ENCODE peak calls at places on chromosomes 12 and 14, in six cellular contexts. E is heart left ventricle, S is A549, R is adrenal gland, A is stomach, G is body of pancreas. C is an unnamed sample.

GRCh38 chr12:50676761-50677160 is 87.1 kb upstream of the ATF1 start:
- DNase-seq in S (no peak), E (no peak), R (no peak), G (no peak), A (no peak), C (no peak)

GRCh38 chr14:52313493-52313881 is 625 bp upstream of the PTGER2 start:
- DNase-seq in R (no peak), A (no peak), G (no peak), E (no peak), S (no peak), C (no peak)

GRCh38 chr12:131959137-131959536 is 9.4 kb downstream of the EP400 start:
- DNase-seq in E (no peak), R (no peak), G (no peak), A (no peak), S (no peak), C (no peak)

GRCh38 chr12:91923864-91924263 is 221.8 kb downstream of the BTG1 start:
- DNase-seq in E (no peak), G (no peak), R (no peak), S (no peak), A (no peak), C (no peak)

GRCh38 chr12:24838531-24838950 is 110.4 kb downstream of the BCAT1 start:
- DNase-seq in G (no peak), A (no peak), E (no peak), R (peak), S (no peak), C (no peak)

GRCh38 chr14:21526672-21527319 is 650 bp upstream of the SALL2 start:
- DNase-seq in G (no peak), A (no peak), S (no peak), R (no peak), E (no peak), C (no peak)

GRCh38 chr14:92609955-92610354 is 96.4 kb downstream of the RIN3 start:
- DNase-seq in A (no peak), R (no peak), E (no peak), S (no peak), G (no peak), C (no peak)

GRCh38 chr12:70393787-70394519 is 27.9 kb downstream of the KCNMB4 start:
- DNase-seq in E (no peak), A (no peak), G (no peak), R (no peak), S (no peak), C (peak)

GRCh38 chr14:65813760-65814387 is 401.3 kb downstream of the FUT8 start:
- DNase-seq in A (no peak), G (no peak), E (no peak), S (no peak), R (no peak), C (no peak)

GRCh38 chr12:9221476-9221875 is 13.3 kb upstream of the PZP start:
- DNase-seq in R (no peak), A (no peak), S (no peak), E (no peak), G (no peak), C (no peak)

GRCh38 chr14:56268653-56269052 is 150.4 kb downstream of the PELI2 start:
- DNase-seq in R (no peak), S (no peak), G (no peak), E (no peak), A (no peak), C (no peak)

GRCh38 chr14:54135804-54136280 is 179.2 kb upstream of the BMP4 start:
- DNase-seq in S (no peak), G (no peak), E (no peak), A (no peak), R (no peak), C (no peak)

GRCh38 chr12:106074706-106075392 is 63.9 kb downstream of the NUAK1 start:
- DNase-seq in E (no peak), A (no peak), S (no peak), G (no peak), R (no peak), C (no peak)

GRCh38 chr12:51343201-51343600 is 3.3 kb downstream of the CELA1 start:
- DNase-seq in R (no peak), E (no peak), A (no peak), G (no peak), S (no peak), C (no peak)

GRCh38 chr14:88695873-88696272 is 96.9 kb downstream of the EML5 start:
- DNase-seq in R (no peak), G (no peak), E (no peak), S (no peak), A (no peak), C (no peak)

GRCh38 chr12:54357802-54358619 is 6.3 kb downstream of the GPR84 start:
- DNase-seq in R (no peak), E (no peak), G (no peak), A (no peak), S (no peak), C (no peak)

GRCh38 chr14:72741836-72742681 is 151.8 kb downstream of the DPF3 start:
- DNase-seq in A (peak), R (no peak), S (no peak), G (no peak), E (no peak), C (no peak)

GRCh38 chr14:39395555-39396254 is 36.5 kb downstream of the FBXO33 start:
- DNase-seq in G (no peak), S (no peak), A (no peak), R (no peak), E (no peak), C (no peak)

GRCh38 chr14:53780156-53780555 is 176.5 kb downstream of the BMP4 start:
- DNase-seq in A (no peak), R (no peak), G (no peak), S (no peak), E (no peak), C (no peak)

GRCh38 chr12:3018284-3019004 is 58.7 kb upstream of the TSPAN9 start:
- DNase-seq in E (no peak), A (no peak), R (no peak), G (no peak), S (no peak), C (no peak)

GRCh38 chr12:3015356-3015755 is 56.2 kb downstream of the TEAD4 start:
- DNase-seq in S (no peak), G (no peak), A (no peak), E (no peak), R (no peak), C (no peak)

GRCh38 chr12:3014641-3015040 is 55.4 kb downstream of the TEAD4 start:
- DNase-seq in A (no peak), G (no peak), E (peak), R (peak), S (no peak), C (no peak)

GRCh38 chr12:3017281-3017680 is 58.1 kb downstream of the TEAD4 start:
- DNase-seq in R (no peak), A (no peak), S (no peak), E (no peak), G (no peak), C (no peak)

GRCh38 chr12:3016191-3016590 is 57.0 kb downstream of the TEAD4 start:
- DNase-seq in G (no peak), A (no peak), E (no peak), R (no peak), S (no peak), C (no peak)
- TF ChIP-seq POLR2A in G (no peak), A (no peak), E (no peak), R (no peak), S (no peak), C (no peak)

GRCh38 chr14:104799657-104800599 is 973 bp upstream of the ZBTB42 start:
- DNase-seq in E (peak), A (peak), G (peak), S (peak), R (peak), C (peak)
- TF ChIP-seq POLR2A in E (peak), A (no peak), G (peak), S (no peak), R (no peak), C (no peak)

GRCh38 chr14:67239582-67239981 is 1.7 kb upstream of the PALS1 start:
- DNase-seq in A (no peak), S (no peak), G (no peak), E (no peak), R (no peak), C (no peak)

GRCh38 chr14:67240168-67240932 is 885 bp upstream of the PALS1 start:
- DNase-seq in S (peak), G (peak), A (peak), E (peak), R (peak), C (peak)

GRCh38 chr14:67237591-67237990 is 3.6 kb upstream of the PALS1 start:
- DNase-seq in E (no peak), S (no peak), R (no peak), A (no peak), G (no peak), C (no peak)

GRCh38 chr14:67241416-67242362 is at the start of gene PALS1:
- DNase-seq in E (peak), S (peak), G (peak), R (peak), A (no peak), C (peak)

GRCh38 chr14:67240978-67241415 is 238 bp upstream of the PALS1 start:
- DNase-seq in E (peak), G (peak), A (peak), R (peak), S (peak), C (peak)
- TF ChIP-seq POLR2A in E (peak), G (peak), A (no peak), R (peak), S (peak), C (no peak)

GRCh38 chr12:89707623-89707991 is 1.0 kb downstream of the ATP2B1 start:
- DNase-seq in S (no peak), A (no peak), R (peak), E (peak), G (no peak), C (no peak)

GRCh38 chr12:89709157-89709993 is 737 bp upstream of the ATP2B1 start:
- DNase-seq in S (peak), A (peak), R (peak), G (peak), E (peak), C (peak)

GRCh38 chr12:89709994-89710872 is 1.6 kb upstream of the ATP2B1 start:
- DNase-seq in A (peak), R (peak), E (no peak), S (peak), G (peak), C (peak)

GRCh38 chr12:89707992-89708792 is 446 bp downstream of the ATP2B1 start:
- DNase-seq in G (peak), R (peak), E (peak), S (peak), A (peak), C (no peak)

GRCh38 chr12:89708793-89709156 is at the start of gene ATP2B1:
- DNase-seq in G (peak), R (peak), A (peak), S (peak), E (peak), C (peak)
- TF ChIP-seq POLR2A in G (peak), R (peak), A (no peak), S (no peak), E (peak), C (peak)

GRCh38 chr12:68841717-68842116 is 33.7 kb downstream of the MDM2 start:
- DNase-seq in S (no peak), A (no peak), R (no peak), G (no peak), E (no peak), C (no peak)
- TF ChIP-seq POLR2A in S (no peak), A (no peak), R (no peak), G (no peak), E (no peak), C (no peak)

DNA sequence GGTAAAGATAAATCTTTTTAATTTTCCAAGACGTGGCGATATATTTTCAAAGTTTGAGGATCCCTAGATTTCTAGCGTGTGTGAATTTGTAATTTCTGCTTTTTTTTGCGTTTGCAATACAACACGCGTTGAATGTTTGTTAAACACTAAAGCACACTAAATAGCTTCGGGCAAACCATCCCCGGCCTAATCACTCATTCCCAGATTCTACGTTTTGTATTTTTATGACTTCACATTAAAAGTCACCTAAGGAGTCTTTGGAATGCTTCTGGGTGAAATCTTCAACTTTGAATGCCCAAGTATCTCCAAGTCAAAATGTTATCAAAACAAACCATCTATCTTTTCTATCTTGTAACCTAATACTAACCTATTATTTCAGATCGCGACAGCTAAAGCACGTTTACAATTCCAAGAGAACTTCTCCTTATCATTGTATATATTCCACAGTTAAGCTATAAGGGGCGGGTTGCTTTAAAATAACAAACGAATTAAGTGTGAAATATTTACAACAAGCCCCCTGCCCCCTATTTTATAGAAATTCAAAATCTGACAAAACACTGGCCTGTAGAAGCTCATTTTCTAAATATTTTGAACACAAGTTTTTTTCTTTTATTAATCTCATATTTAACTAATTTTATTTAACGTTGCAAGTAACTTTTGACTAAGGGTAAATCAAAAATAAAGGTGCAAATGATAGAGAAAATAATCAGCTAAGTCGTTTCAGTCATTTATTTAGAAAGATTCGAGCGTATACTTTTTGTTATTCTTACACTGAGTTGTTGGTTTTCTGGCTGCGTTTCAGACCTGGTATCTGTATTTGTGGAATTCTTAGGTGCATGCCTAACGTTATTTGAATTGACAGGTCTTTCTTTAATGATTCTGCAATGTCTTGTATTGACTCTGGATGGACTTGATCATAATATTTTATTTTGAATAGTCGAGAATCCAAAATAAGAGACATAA is 1.2 kb downstream of the ALX1 start:
- DNase-seq in E (no peak), S (no peak), R (no peak), G (no peak), A (no peak), C (no peak)
- TF ChIP-seq POLR2A in E (no peak), S (no peak), R (no peak), G (no peak), A (no peak), C (no peak)

GRCh38 chr12:3752096-3752709 is 706 bp downstream of the CRACR2A start:
- DNase-seq in R (peak), S (no peak), G (peak), E (peak), A (peak), C (no peak)
- TF ChIP-seq POLR2A in R (no peak), S (no peak), G (no peak), E (no peak), A (no peak), C (no peak)

DNA sequence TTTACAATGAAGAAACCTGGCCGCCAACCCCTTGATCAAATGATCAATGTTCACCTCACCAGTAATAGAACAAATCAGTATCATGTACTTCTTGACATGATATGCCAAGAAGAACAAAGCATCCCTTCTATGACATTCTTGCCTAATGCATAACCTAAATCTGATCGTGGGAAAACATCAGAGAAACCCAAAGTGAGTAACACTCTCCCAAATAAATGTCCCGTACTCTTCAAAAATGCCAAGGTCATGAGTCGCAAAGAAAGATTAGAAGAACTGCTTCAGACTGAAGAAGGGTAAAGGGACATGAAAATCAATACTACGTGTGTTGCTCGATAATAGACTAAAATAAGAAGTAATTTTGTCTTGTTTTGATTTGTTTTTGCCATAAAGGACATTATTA is 11.4 kb upstream of the SLC25A3 start:
- DNase-seq in G (no peak), S (no peak), E (no peak), R (no peak), A (no peak), C (no peak)
- TF ChIP-seq POLR2A in G (no peak), S (no peak), E (no peak), R (no peak), A (no peak), C (no peak)

DNA sequence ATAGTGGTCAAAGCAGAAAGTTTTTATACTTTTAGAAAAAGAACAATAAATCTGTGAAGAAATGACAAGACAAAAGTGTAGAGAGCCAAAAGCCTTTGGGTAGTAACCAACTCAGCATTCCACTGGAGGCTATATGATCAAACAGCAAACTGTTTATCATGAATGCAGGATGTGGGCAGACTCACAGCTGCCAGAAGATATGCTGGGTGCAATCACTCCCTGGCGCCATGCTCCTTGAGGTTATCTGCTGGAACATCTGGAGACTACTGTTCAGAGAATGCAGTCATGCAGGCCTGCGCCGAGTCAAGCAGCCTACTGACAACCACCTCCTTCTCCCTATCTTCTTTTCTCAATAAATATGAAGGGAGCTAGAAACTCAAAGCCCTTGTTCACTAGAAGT is 49.0 kb upstream of the SLC8A3 start:
- DNase-seq in S (no peak), G (no peak), A (no peak), R (no peak), E (no peak), C (no peak)
- TF ChIP-seq POLR2A in S (no peak), G (no peak), A (no peak), R (no peak), E (no peak), C (no peak)

DNA sequence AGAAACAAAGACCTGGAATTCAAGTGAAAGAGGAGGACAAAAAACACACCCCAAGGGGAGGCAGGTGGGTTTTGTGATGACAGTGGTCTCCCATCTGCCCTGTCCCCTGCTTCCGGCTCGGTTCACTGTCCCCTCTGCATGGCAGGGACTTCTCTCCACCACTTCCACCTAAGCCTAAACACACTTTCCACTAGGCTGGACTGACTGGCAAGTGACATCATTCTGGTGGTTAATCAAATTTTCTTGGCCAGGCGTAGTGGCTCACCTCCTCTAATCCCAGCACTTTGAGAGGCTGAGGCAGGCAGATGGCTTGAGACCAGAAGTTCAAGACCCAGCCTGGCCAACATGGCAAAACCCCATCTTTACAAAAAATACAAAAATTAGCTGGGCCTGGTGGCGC is 11.9 kb downstream of the PLEKHG6 start:
- DNase-seq in A (no peak), S (no peak), G (no peak), R (no peak), E (no peak), C (no peak)
- TF ChIP-seq POLR2A in A (no peak), S (no peak), G (no peak), R (no peak), E (no peak), C (no peak)